ENCODE peak calls at places on chromosome 14, in six cellular contexts. K is thoracic aorta, P is colonic mucosa, X is IMR-90, S is upper lobe of right lung, Y is upper lobe of left lung. A is an unnamed sample.
A peak's percentile ranks its signal among the peaks of the same experiment; 100 is the strongest.

GRCh38 chr14:51448831-51449665 is 202.7 kb upstream of the FRMD6 start:
- DNase-seq in K (peak; percentile 6), P (no peak), X (peak; percentile 98), S (no peak), Y (no peak), A (no peak)

GRCh38 chr14:50943261-50943942 is 881 bp downstream of the PYGL start:
- DNase-seq in K (no peak), P (peak; percentile 63), X (peak; percentile 28), S (peak; percentile 79), Y (peak; percentile 67), A (no peak)

GRCh38 chr14:63677891-63678379 is 36.3 kb upstream of the WDR89 start:
- DNase-seq in K (no peak), P (no peak), X (peak; percentile 67), S (no peak), Y (no peak), A (no peak)

GRCh38 chr14:30698463-30698862 is 76.3 kb downstream of the SCFD1 start:
- DNase-seq in K (no peak), P (peak; percentile 27), X (no peak), S (no peak), Y (no peak), A (no peak)

GRCh38 chr14:56342419-56342901 is 224.2 kb downstream of the PELI2 start:
- DNase-seq in K (no peak), P (no peak), X (peak; percentile 86), S (no peak), Y (no peak), A (no peak)

GRCh38 chr14:103846008-103846568 is 1.3 kb downstream of the PPP1R13B start:
- DNase-seq in K (no peak), P (no peak), X (no peak), S (no peak), Y (no peak), A (no peak)

GRCh38 chr14:69355955-69356321 is 42.2 kb downstream of the ERH start:
- DNase-seq in K (peak; percentile 58), P (no peak), X (peak; percentile 78), S (no peak), Y (no peak), A (no peak)

GRCh38 chr14:105484069-105484996 is 2.4 kb upstream of the CRIP1 start:
- DNase-seq in K (no peak), P (peak; percentile 43), X (no peak), S (no peak), Y (peak; percentile 84), A (peak; percentile 48)

GRCh38 chr14:95291859-95292542 is 27.7 kb downstream of the CLMN start:
- DNase-seq in K (peak; percentile 17), P (peak; percentile 70), X (peak; percentile 21), S (no peak), Y (no peak), A (no peak)

GRCh38 chr14:67515386-67516079 is 17.6 kb upstream of the PLEKHH1 start:
- DNase-seq in K (no peak), P (peak; percentile 40), X (no peak), S (peak; percentile 70), Y (no peak), A (peak; percentile 45)

GRCh38 chr14:71396050-71396677 is 488.9 kb downstream of the PCNX1 start:
- DNase-seq in K (no peak), P (no peak), X (no peak), S (no peak), Y (no peak), A (no peak)

GRCh38 chr14:67883717-67884116 is 64.1 kb downstream of the RAD51B start:
- DNase-seq in K (no peak), P (no peak), X (peak; percentile 28), S (no peak), Y (no peak), A (no peak)

GRCh38 chr14:95328876-95329503 is 9.3 kb upstream of the CLMN start:
- DNase-seq in K (no peak), P (no peak), X (no peak), S (no peak), Y (no peak), A (no peak)

DNA sequence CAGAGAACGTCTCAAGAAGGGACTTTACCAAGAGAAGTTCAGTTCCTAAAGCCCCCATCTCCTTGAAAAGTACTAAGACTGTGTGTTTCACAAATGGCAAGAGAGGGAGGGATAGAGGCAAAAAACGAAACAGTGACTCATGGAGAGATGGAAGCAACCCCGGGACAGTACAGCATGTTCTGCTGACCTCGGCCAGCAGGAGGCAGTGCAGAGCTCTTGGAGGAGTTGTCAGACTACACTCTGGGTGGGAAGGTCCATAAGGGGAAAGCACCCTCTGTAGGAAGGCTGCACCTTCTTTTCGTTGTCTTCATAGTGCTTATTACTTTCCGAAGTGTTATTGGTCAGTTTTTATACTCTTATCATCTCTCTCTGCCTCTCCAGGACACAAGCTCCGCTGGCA is 525.2 kb upstream of the CCDC196 start:
- DNase-seq in K (no peak), P (peak; percentile 71), X (peak; percentile 7), S (peak; percentile 83), Y (no peak), A (peak; percentile 50)
- TF ChIP-seq CTCF in K (no peak), P (peak; percentile 50), X (peak; percentile 42), S (peak; percentile 64), Y (peak; percentile 19), A (peak; percentile 61)

GRCh38 chr14:75277000-75277795 is 1.4 kb upstream of the FOS start:
- DNase-seq in K (peak; percentile 85), P (peak; percentile 91), X (peak; percentile 89), S (peak; percentile 95), Y (peak; percentile 97), A (peak; percentile 51)
- H3K27me3 ChIP-seq in K (no peaks in the 10 kb centered on the region), P (no peaks in the 10 kb centered on the region), X (no peaks in the 10 kb centered on the region), S (no peaks in the 10 kb centered on the region), Y (no peaks in the 10 kb centered on the region), A (peaks cover 4% of the 10 kb centered on the region)

GRCh38 chr14:77103954-77104353 is 5.9 kb downstream of the CIPC start:
- DNase-seq in K (no peak), P (no peak), X (no peak), S (no peak), Y (no peak), A (no peak)

GRCh38 chr14:77105118-77105517 is 7.1 kb downstream of the CIPC start:
- DNase-seq in K (no peak), P (no peak), X (no peak), S (no peak), Y (no peak), A (no peak)

GRCh38 chr14:77104393-77104792 is 6.3 kb downstream of the CIPC start:
- DNase-seq in K (no peak), P (no peak), X (no peak), S (no peak), Y (no peak), A (no peak)

GRCh38 chr14:77102154-77102553 is 4.1 kb downstream of the CIPC start:
- DNase-seq in K (no peak), P (peak; percentile 26), X (no peak), S (no peak), Y (no peak), A (no peak)

GRCh38 chr14:77103475-77103874 is 5.4 kb downstream of the CIPC start:
- DNase-seq in K (no peak), P (no peak), X (no peak), S (no peak), Y (no peak), A (no peak)
- H3K27ac ChIP-seq in K (peak overlapping the region; percentile 85), P (no peak overlapping the region), X (no peak overlapping the region), S (no peak overlapping the region), Y (no peak overlapping the region), A (no peak overlapping the region)

GRCh38 chr14:32405856-32406255 is 76.8 kb downstream of the AKAP6 start:
- DNase-seq in K (no peak), P (no peak), X (no peak), S (no peak), Y (no peak), A (no peak)
- TF ChIP-seq CTCF in K (no peak), P (no peak), X (no peak), S (no peak), Y (no peak), A (no peak)

A was measured in CD4-positive, alpha-beta T cell.